ENCODE peak calls at places on chromosomes 11 and 22, in four cellular contexts. N is LoVo; F is stimulated activated CD8-positive, alpha-beta memory T cell treated with anti-CD3 and anti-CD28 coated beads, Interleukin-15, amount 100 ng/mL, for 1 hour; I is SHP77 treated with DMSO at 0.1 percent for 48 hours. R is an unnamed sample.

GRCh38 chr22:32327066-32327465 is 30.6 kb upstream of the RFPL3 start:
- DNase-seq in N (peak), F (no peak), I (peak), R (no peak)

GRCh38 chr11:85483861-85484260 is 143.3 kb downstream of the DLG2 start:
- DNase-seq in F (no peak), I (no peak), N (no peak), R (no peak)

GRCh38 chr11:70881948-70882715 is 370.2 kb downstream of the SHANK2 start:
- DNase-seq in N (no peak), F (no peak), I (no peak), R (no peak)

GRCh38 chr11:116871248-116871647 is 33.8 kb upstream of the APOA1 start:
- DNase-seq in I (no peak), F (no peak), N (peak), R (no peak)

GRCh38 chr22:24244144-24244787 is 616 bp downstream of the GGT5 start:
- DNase-seq in F (no peak), I (no peak), N (no peak), R (peak)

GRCh38 chr11:108093128-108093904 is 28.1 kb upstream of the ACAT1 start:
- DNase-seq in N (no peak), F (no peak), I (no peak), R (no peak)

GRCh38 chr11:75031224-75031753 is 42.6 kb downstream of the NEU3 start:
- DNase-seq in F (no peak), I (no peak), N (no peak), R (no peak)

GRCh38 chr11:118618115-118618990 is 10.9 kb downstream of the PHLDB1 start:
- DNase-seq in F (no peak), I (no peak), N (no peak), R (no peak)

GRCh38 chr11:33722579-33723234 is 13.5 kb downstream of the CD59 start:
- DNase-seq in N (no peak), F (no peak), I (no peak), R (no peak)

GRCh38 chr11:37509471-37509870 is 911.4 kb upstream of the RAG2 start:
- DNase-seq in I (no peak), F (no peak), N (no peak), R (no peak)

GRCh38 chr11:126318642-126319373 is 14.9 kb downstream of the DCPS start:
- DNase-seq in I (no peak), N (no peak), F (no peak), R (peak)

GRCh38 chr11:106070606-106071005 is 6.5 kb downstream of the KBTBD3 start:
- DNase-seq in F (no peak), N (no peak), I (no peak), R (no peak)

R was measured in DMS 273 treated with DMSO at 0.1 percent for 48 hours.